ENCODE peak calls at places on chromosomes 16 and 17, in seven cellular contexts. G, Z, S, W, P, B and H are unnamed samples.

GRCh38 chr17:50934672-50935200 is 68.6 kb upstream of the TOB1 start:
- DNase-seq in P (no peak), G (no peak), W (no peak), S (no peak), Z (no peak), B (no peak), H (no peak)

GRCh38 chr17:78684026-78684425 is 98.0 kb downstream of the CYTH1 start:
- DNase-seq in S (no peak), P (no peak), B (no peak), Z (no peak), G (no peak), W (no peak), H (no peak)

GRCh38 chr17:76382803-76383644 is 1.4 kb upstream of the SPHK1 start:
- DNase-seq in G (peak), W (peak), Z (peak), S (peak), P (peak), B (peak), H (peak)

GRCh38 chr17:73292031-73292531 is 19.7 kb downstream of the CDC42EP4 start:
- DNase-seq in P (no peak), W (peak), S (peak), G (no peak), B (no peak), Z (no peak), H (peak)

GRCh38 chr17:29102046-29102445 is 59.1 kb downstream of the PIPOX start:
- DNase-seq in W (no peak), S (peak), Z (no peak), G (no peak), P (no peak), B (no peak), H (no peak)

GRCh38 chr16:27222499-27223225 is 19.3 kb downstream of the KDM8 start:
- DNase-seq in S (peak), P (no peak), W (peak), G (peak), Z (no peak), B (no peak), H (peak)

GRCh38 chr17:64020068-64020766 is at the start of gene ICAM2:
- DNase-seq in G (no peak), W (peak), B (peak), S (no peak), P (no peak), Z (peak), H (peak)

GRCh38 chr17:43864161-43864706 is 17.3 kb downstream of the CD300LG start:
- DNase-seq in Z (no peak), P (no peak), B (no peak), W (no peak), G (no peak), S (no peak), H (no peak)

GRCh38 chr16:89729293-89729692 is 8.0 kb downstream of the ZNF276 start:
- DNase-seq in W (no peak), P (no peak), Z (no peak), S (no peak), B (no peak), G (no peak), H (no peak)

GRCh38 chr17:5557485-5557884 is 26.8 kb downstream of the NLRP1 start:
- DNase-seq in Z (no peak), P (no peak), G (peak), B (no peak), W (peak), S (peak), H (no peak)